ENCODE peak calls at places on chromosomes 7 and 10, in six cellular contexts. A is HepG2, F is right lobe of liver, P is gastrocnemius medialis, B is heart left ventricle, Q is GM12878. L is an unnamed sample.

GRCh38 chr10:124943301-124944092 is 1.6 kb downstream of the ZRANB1 start:
- ATAC-seq in P (peak), A (no peak), F (no peak), B (peak), Q (no peak), L (no peak)

GRCh38 chr7:50367098-50367497 is 62.6 kb downstream of the IKZF1 start:
- ATAC-seq in B (no peak), Q (peak), A (no peak), P (no peak), F (no peak), L (no peak)

GRCh38 chr10:118842826-118843624 is 88.3 kb upstream of the CACUL1 start:
- ATAC-seq in F (no peak), B (no peak), A (no peak), P (no peak), Q (no peak), L (no peak)

GRCh38 chr7:130242198-130243014 is 24.3 kb upstream of the CPA2 start:
- ATAC-seq in A (peak), P (no peak), F (peak), Q (peak), B (peak), L (peak)

GRCh38 chr7:101857358-101857794 is 40.0 kb downstream of the CUX1 start:
- ATAC-seq in Q (peak), A (no peak), B (no peak), F (no peak), P (no peak), L (no peak)

GRCh38 chr10:43383204-43383971 is 12.0 kb downstream of the FXYD4 start:
- ATAC-seq in A (peak), F (no peak), B (no peak), Q (no peak), P (no peak), L (no peak)

GRCh38 chr10:31612082-31612481 is 293.1 kb downstream of the ZEB1 start:
- ATAC-seq in A (no peak), F (no peak), B (no peak), Q (no peak), P (no peak), L (no peak)

GRCh38 chr7:48101880-48102448 is 12.9 kb downstream of the UPP1 start:
- ATAC-seq in P (no peak), F (no peak), B (no peak), A (peak), Q (peak), L (no peak)

GRCh38 chr7:116952640-116953371 is 495 bp upstream of the ST7 start:
- ATAC-seq in A (peak), Q (no peak), F (peak), P (peak), B (no peak), L (no peak)

GRCh38 chr10:81068446-81068845 is 530.7 kb downstream of the SH2D4B start:
- ATAC-seq in F (no peak), P (no peak), Q (no peak), B (no peak), A (no peak), L (no peak)

GRCh38 chr10:28891058-28891713 is 213.9 kb downstream of the BAMBI start:
- ATAC-seq in F (no peak), Q (no peak), B (peak), P (peak), A (peak), L (no peak)

GRCh38 chr10:73809061-73809818 is 2.2 kb downstream of the NDST2 start:
- ATAC-seq in Q (no peak), A (no peak), F (no peak), P (no peak), B (no peak), L (no peak)

GRCh38 chr10:73808021-73808815 is 3.2 kb downstream of the NDST2 start:
- ATAC-seq in Q (no peak), A (no peak), P (no peak), B (no peak), F (no peak), L (no peak)

GRCh38 chr10:73810735-73811465 is 498 bp downstream of the NDST2 start:
- ATAC-seq in F (peak), B (peak), A (peak), P (peak), Q (peak), L (peak)

GRCh38 chr10:73812662-73813061 is 1.3 kb upstream of the NDST2 start:
- ATAC-seq in A (no peak), B (no peak), Q (no peak), F (no peak), P (no peak), L (no peak)

DNA sequence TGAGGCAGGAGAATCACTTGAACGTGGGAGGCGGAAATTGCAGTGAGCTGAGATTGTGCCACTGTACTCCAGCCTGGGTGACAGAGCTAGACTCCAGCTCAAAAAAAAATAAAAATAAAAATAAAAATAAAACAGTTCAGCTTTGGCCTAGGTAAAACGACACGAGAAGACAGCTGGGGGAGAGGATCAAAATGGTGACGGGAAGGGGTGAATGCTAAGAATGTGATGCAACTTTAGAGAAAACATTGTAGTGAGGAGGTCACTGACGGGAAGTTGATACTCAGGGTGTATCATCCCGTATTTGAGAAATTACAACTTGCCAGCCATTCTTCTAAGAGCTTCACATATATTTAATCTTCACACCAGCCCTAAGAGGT is 1.1 kb downstream of the NDST2 start:
- ATAC-seq in P (no peak), Q (no peak), B (no peak), F (no peak), A (no peak), L (no peak)
- H3K4me3 ChIP-seq in P (peak), Q (peak), B (peak), F (peak), A (peak), L (peak)

GRCh38 chr10:26621889-26622681 is 75.4 kb upstream of the PDSS1 start:
- ATAC-seq in P (no peak), Q (peak), B (peak), F (peak), A (peak), L (peak)
- TF ChIP-seq POLR2A in P (no peak), Q (no peak), B (no peak), F (no peak), A (no peak), L (no peak)

DNA sequence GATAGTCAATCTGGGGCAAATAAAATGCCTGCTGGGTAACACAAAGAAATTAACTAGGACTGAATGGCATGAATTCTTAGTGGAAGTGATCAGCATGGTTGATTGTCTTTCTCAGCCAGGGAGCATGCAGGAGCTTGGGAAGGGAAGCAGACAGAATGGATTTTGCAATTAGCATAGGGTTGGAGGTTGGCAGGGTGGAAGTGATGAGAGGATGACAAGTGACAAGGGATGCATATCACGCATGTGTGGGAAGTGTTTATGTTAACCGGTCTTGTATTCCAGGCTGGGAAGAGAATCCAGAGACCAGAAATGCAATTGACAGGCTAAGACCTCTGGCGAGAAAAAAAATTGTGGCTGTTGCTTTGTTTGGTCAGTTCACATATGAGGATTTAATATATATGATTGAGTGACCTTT is 8.2 kb downstream of the MDFIC start:
- ATAC-seq in A (no peak), F (no peak), Q (no peak), B (peak), P (no peak), L (no peak)
- H3K27ac ChIP-seq in A (no peak), F (no peak), Q (peak), B (no peak), P (no peak), L (no peak)

DNA sequence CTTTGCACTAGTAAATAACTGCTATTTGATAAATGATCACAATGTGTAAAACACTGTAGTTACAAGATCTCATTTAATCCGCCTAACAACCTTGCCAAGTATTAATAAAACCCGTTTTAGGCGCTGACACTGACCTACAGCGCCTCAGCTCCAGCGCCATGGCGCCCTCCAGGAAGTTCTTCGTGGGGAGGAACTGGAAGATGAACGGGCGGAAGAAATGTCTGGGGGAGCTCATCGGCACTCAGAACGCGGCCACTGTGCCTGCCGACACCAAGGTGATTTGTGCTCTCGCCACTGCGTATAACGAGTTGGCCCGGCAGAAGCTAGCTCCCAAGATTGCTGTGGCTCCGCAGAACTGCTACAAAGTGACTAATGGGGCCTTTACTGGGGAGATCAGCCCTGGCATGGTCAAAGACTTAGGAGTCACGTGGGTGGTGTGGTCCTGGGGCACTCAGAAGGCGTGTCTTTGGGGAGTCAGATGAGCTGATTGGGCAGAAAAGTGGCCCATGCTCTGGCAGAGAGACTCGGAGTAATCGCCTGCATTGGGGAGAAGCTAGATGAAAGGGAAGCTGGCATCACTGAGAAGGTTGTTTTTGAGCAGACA is 1.1 kb upstream of the TNPO3 start:
- ATAC-seq in A (no peak), F (no peak), B (no peak), Q (no peak), P (no peak), L (no peak)
- H3K4me3 ChIP-seq in A (no peak), F (no peak), B (peak), Q (peak), P (no peak), L (no peak)

GRCh38 chr7:44962483-44963251 is 16.1 kb downstream of the MYO1G start:
- ATAC-seq in B (peak), Q (no peak), F (peak), A (peak), P (peak), L (peak)

GRCh38 chr7:44964831-44965440 is 13.9 kb downstream of the MYO1G start:
- ATAC-seq in F (no peak), A (peak), P (no peak), B (no peak), Q (no peak), L (no peak)

GRCh38 chr7:44961844-44962482 is 16.9 kb downstream of the MYO1G start:
- ATAC-seq in B (peak), F (peak), Q (peak), A (peak), P (peak), L (no peak)

GRCh38 chr7:44964384-44964830 is 14.4 kb downstream of the MYO1G start:
- ATAC-seq in B (no peak), P (no peak), A (peak), F (no peak), Q (peak), L (no peak)

DNA sequence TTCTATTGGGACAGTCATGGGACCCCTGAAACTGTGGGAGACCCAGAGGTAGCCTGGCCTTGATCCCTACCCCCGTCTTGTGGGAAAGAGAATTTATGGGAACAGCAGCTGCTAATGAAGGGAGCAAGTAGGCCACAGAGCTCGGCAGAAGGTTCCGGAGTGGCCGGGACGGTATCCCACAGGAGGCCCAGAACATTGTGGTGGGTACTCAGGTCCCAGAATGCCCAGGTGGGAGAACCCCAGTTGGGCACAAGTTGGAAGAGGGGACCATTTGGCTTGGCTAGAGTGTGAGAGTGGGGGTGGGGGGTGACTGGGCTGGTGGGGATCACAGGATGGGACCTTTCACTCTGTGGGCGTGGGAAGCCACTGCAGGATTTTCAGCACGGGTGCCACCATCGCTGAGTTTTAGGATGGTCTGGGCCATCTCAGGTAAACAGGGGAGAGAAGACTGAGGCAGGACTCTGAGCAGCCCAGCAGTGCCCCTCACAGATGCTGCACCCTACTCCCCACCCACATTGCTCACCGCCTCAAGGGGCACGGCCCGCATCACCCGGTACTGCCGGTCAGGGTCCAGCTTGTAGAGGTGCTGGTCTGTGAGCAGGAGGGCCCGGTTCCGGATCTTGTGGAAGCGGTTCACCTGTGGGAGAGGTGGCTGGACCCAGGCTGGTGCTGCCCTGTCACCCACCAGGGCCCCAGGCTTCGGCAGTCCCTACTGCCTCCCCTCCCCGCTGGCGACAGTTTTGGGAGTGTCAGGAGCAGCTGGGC is 15.1 kb downstream of the MYO1G start:
- ATAC-seq in A (no peak), Q (no peak), F (no peak), B (no peak), P (no peak), L (no peak)
- TF ChIP-seq POLR2A in A (no peak), Q (peak), F (no peak), B (no peak), P (no peak), L (no peak)

GRCh38 chr10:69315100-69315542 is 36.8 kb downstream of the HK1 start:
- ATAC-seq in P (no peak), A (no peak), F (no peak), Q (no peak), B (no peak), L (no peak)

GRCh38 chr10:69311309-69311708 is 33.0 kb downstream of the HK1 start:
- ATAC-seq in P (no peak), A (no peak), B (no peak), Q (no peak), F (no peak), L (no peak)

GRCh38 chr10:69315610-69316312 is 37.5 kb downstream of the HK1 start:
- ATAC-seq in A (no peak), B (no peak), Q (no peak), P (no peak), F (no peak), L (no peak)

GRCh38 chr10:69316313-69317059 is 38.2 kb downstream of the HK1 start:
- ATAC-seq in Q (no peak), F (no peak), P (no peak), B (no peak), A (no peak), L (no peak)

GRCh38 chr10:69312537-69312936 is 34.2 kb downstream of the HK1 start:
- ATAC-seq in P (no peak), Q (no peak), A (no peak), F (no peak), B (no peak), L (no peak)
- H3K27ac ChIP-seq in P (no peak), Q (no peak), A (no peak), F (no peak), B (no peak), L (no peak)

GRCh38 chr10:132407846-132408278 is 10.9 kb downstream of the PWWP2B start:
- ATAC-seq in P (no peak), A (peak), Q (peak), B (peak), F (peak), L (peak)

GRCh38 chr10:132407243-132407746 is 10.3 kb downstream of the PWWP2B start:
- ATAC-seq in B (peak), F (peak), Q (no peak), P (no peak), A (peak), L (no peak)

GRCh38 chr10:132408823-132409666 is 12.0 kb downstream of the PWWP2B start:
- ATAC-seq in P (no peak), B (peak), A (peak), F (no peak), Q (no peak), L (no peak)

GRCh38 chr10:132409667-132410028 is 12.6 kb downstream of the PWWP2B start:
- ATAC-seq in A (no peak), Q (no peak), P (no peak), B (no peak), F (no peak), L (no peak)

GRCh38 chr10:132408367-132408781 is 11.4 kb downstream of the PWWP2B start:
- ATAC-seq in Q (peak), A (no peak), F (peak), P (no peak), B (peak), L (no peak)
- H3K4me3 ChIP-seq in Q (no peak), A (no peak), F (no peak), P (no peak), B (no peak), L (no peak)

GRCh38 chr7:17244786-17245185 is 53.7 kb upstream of the AHR start:
- ATAC-seq in P (no peak), A (no peak), B (no peak), Q (no peak), F (peak), L (no peak)
- TF ChIP-seq POLR2A in P (no peak), A (no peak), B (no peak), Q (no peak), F (no peak), L (no peak)

GRCh38 chr10:69225681-69226080 is 5.5 kb downstream of the HKDC1 start:
- ATAC-seq in Q (no peak), P (no peak), F (no peak), B (no peak), A (no peak), L (no peak)
- H3K27ac ChIP-seq in Q (no peak), P (no peak), F (no peak), B (no peak), A (no peak), L (no peak)

GRCh38 chr7:155759740-155760430 is 52.4 kb downstream of the SHH start:
- ATAC-seq in P (no peak), B (peak), A (no peak), F (peak), Q (no peak), L (no peak)
- H3K4me3 ChIP-seq in P (no peak), B (no peak), A (no peak), F (no peak), Q (no peak), L (no peak)

L was measured in gastroesophageal sphincter.